ENCODE peak calls at places on chromosome 1, in eight cellular contexts. One of them, this sample, is unnamed.

GRCh38 chr1:5725855-5726585 is 266.2 kb downstream of the NPHP4 start:
- DNase-seq in sigmoid colon: peak
- DNase-seq in stomach: no peak
- DNase-seq in brain microvascular endothelial cell: no peak
- DNase-seq in NB4: no peak
- DNase-seq in HFF-Myc: no peak
- DNase-seq in left lung: peak
- DNase-seq in IMR-90: no peak
- DNase-seq in this sample: no peak

GRCh38 chr1:58895082-58895481 is 111.2 kb upstream of the JUN start:
- DNase-seq in sigmoid colon: no peak
- DNase-seq in stomach: no peak
- DNase-seq in brain microvascular endothelial cell: no peak
- DNase-seq in NB4: peak
- DNase-seq in HFF-Myc: no peak
- DNase-seq in left lung: no peak
- DNase-seq in IMR-90: no peak
- DNase-seq in this sample: no peak

GRCh38 chr1:9166289-9167235 is 37.7 kb upstream of the GPR157 start:
- DNase-seq in sigmoid colon: no peak
- DNase-seq in stomach: no peak
- DNase-seq in brain microvascular endothelial cell: peak
- DNase-seq in NB4: no peak
- DNase-seq in HFF-Myc: no peak
- DNase-seq in left lung: no peak
- DNase-seq in IMR-90: peak
- DNase-seq in this sample: peak

GRCh38 chr1:201104141-201104540 is 8.1 kb downstream of the CACNA1S start:
- DNase-seq in sigmoid colon: no peak
- DNase-seq in stomach: no peak
- DNase-seq in brain microvascular endothelial cell: no peak
- DNase-seq in NB4: no peak
- DNase-seq in HFF-Myc: no peak
- DNase-seq in left lung: no peak
- DNase-seq in IMR-90: no peak
- DNase-seq in this sample: no peak

GRCh38 chr1:35190784-35191183 is 2.2 kb downstream of the SFPQ start:
- DNase-seq in sigmoid colon: no peak
- DNase-seq in stomach: no peak
- DNase-seq in brain microvascular endothelial cell: no peak
- DNase-seq in NB4: no peak
- DNase-seq in HFF-Myc: no peak
- DNase-seq in left lung: no peak
- DNase-seq in IMR-90: no peak
- DNase-seq in this sample: no peak

GRCh38 chr1:154342836-154343472 is 17.6 kb downstream of the ATP8B2 start:
- DNase-seq in sigmoid colon: no peak
- DNase-seq in stomach: peak
- DNase-seq in brain microvascular endothelial cell: no peak
- DNase-seq in NB4: no peak
- DNase-seq in HFF-Myc: no peak
- DNase-seq in left lung: peak
- DNase-seq in IMR-90: no peak
- DNase-seq in this sample: no peak

GRCh38 chr1:153944005-153944821 is 2.3 kb downstream of the DENND4B start:
- DNase-seq in sigmoid colon: no peak
- DNase-seq in stomach: no peak
- DNase-seq in brain microvascular endothelial cell: no peak
- DNase-seq in NB4: peak
- DNase-seq in HFF-Myc: no peak
- DNase-seq in left lung: no peak
- DNase-seq in IMR-90: no peak
- DNase-seq in this sample: no peak

GRCh38 chr1:19436716-19437476 is 48.4 kb downstream of the CAPZB start:
- DNase-seq in sigmoid colon: peak
- DNase-seq in stomach: peak
- DNase-seq in brain microvascular endothelial cell: peak
- DNase-seq in NB4: peak
- DNase-seq in HFF-Myc: no peak
- DNase-seq in left lung: peak
- DNase-seq in IMR-90: no peak
- DNase-seq in this sample: no peak

GRCh38 chr1:89873757-89874156 is 52.9 kb downstream of the LRRC8D start:
- DNase-seq in sigmoid colon: no peak
- DNase-seq in stomach: no peak
- DNase-seq in brain microvascular endothelial cell: no peak
- DNase-seq in NB4: no peak
- DNase-seq in HFF-Myc: no peak
- DNase-seq in left lung: no peak
- DNase-seq in IMR-90: peak
- DNase-seq in this sample: peak

GRCh38 chr1:78385744-78386462 is 104.9 kb upstream of the PTGFR start:
- DNase-seq in sigmoid colon: no peak
- DNase-seq in stomach: no peak
- DNase-seq in brain microvascular endothelial cell: no peak
- DNase-seq in NB4: no peak
- DNase-seq in HFF-Myc: no peak
- DNase-seq in left lung: no peak
- DNase-seq in IMR-90: no peak
- DNase-seq in this sample: no peak

GRCh38 chr1:65235867-65236805 is 73.2 kb upstream of the DNAJC6 start:
- DNase-seq in sigmoid colon: no peak
- DNase-seq in stomach: no peak
- DNase-seq in brain microvascular endothelial cell: no peak
- DNase-seq in NB4: peak
- DNase-seq in HFF-Myc: no peak
- DNase-seq in left lung: no peak
- DNase-seq in IMR-90: peak
- DNase-seq in this sample: peak

GRCh38 chr1:36119451-36119850 is 5.6 kb downstream of the COL8A2 start:
- DNase-seq in sigmoid colon: no peak
- DNase-seq in stomach: no peak
- DNase-seq in brain microvascular endothelial cell: no peak
- DNase-seq in NB4: no peak
- DNase-seq in HFF-Myc: no peak
- DNase-seq in left lung: no peak
- DNase-seq in IMR-90: no peak
- DNase-seq in this sample: no peak

GRCh38 chr1:198679535-198680173 is 40.8 kb downstream of the PTPRC start:
- DNase-seq in sigmoid colon: no peak
- DNase-seq in stomach: no peak
- DNase-seq in brain microvascular endothelial cell: no peak
- DNase-seq in NB4: no peak
- DNase-seq in HFF-Myc: no peak
- DNase-seq in left lung: no peak
- DNase-seq in IMR-90: no peak
- DNase-seq in this sample: no peak

GRCh38 chr1:60428161-60428560 is 354.6 kb upstream of the C1orf87 start:
- DNase-seq in sigmoid colon: no peak
- DNase-seq in stomach: no peak
- DNase-seq in brain microvascular endothelial cell: no peak
- DNase-seq in NB4: no peak
- DNase-seq in HFF-Myc: no peak
- DNase-seq in left lung: no peak
- DNase-seq in IMR-90: no peak
- DNase-seq in this sample: no peak

GRCh38 chr1:60427701-60428100 is 354.1 kb upstream of the C1orf87 start:
- DNase-seq in sigmoid colon: no peak
- DNase-seq in stomach: no peak
- DNase-seq in brain microvascular endothelial cell: peak
- DNase-seq in NB4: peak
- DNase-seq in HFF-Myc: no peak
- DNase-seq in left lung: no peak
- DNase-seq in IMR-90: no peak
- DNase-seq in this sample: no peak

GRCh38 chr1:60423181-60423780 is 349.7 kb upstream of the C1orf87 start:
- DNase-seq in sigmoid colon: no peak
- DNase-seq in stomach: no peak
- DNase-seq in brain microvascular endothelial cell: peak
- DNase-seq in NB4: no peak
- DNase-seq in HFF-Myc: no peak
- DNase-seq in left lung: no peak
- DNase-seq in IMR-90: no peak
- DNase-seq in this sample: peak

GRCh38 chr1:60427194-60427593 is 353.6 kb upstream of the C1orf87 start:
- DNase-seq in sigmoid colon: no peak
- DNase-seq in stomach: no peak
- DNase-seq in brain microvascular endothelial cell: peak
- DNase-seq in NB4: no peak
- DNase-seq in HFF-Myc: no peak
- DNase-seq in left lung: no peak
- DNase-seq in IMR-90: no peak
- DNase-seq in this sample: no peak

DNA sequence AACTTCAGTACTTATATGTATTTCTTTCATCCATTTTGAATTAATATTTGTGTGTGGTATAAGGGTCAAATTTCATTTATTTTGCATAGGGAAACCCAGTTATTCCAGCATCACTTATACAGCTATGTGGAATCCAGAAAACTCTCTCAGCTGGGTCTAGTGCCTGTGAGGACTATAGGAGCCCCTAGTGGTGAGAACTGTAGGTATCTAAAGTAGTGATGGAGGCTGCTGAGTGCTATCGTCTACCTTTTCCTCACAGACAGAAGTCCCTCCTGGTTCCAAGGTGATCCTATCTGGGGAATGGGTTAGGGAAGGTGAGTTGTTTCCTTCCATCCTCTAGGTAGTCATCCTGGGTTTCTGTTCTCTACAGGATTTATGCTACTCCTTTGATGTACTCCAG is 352.0 kb upstream of the C1orf87 start:
- DNase-seq in sigmoid colon: no peak
- DNase-seq in stomach: no peak
- DNase-seq in brain microvascular endothelial cell: peak
- DNase-seq in NB4: peak
- DNase-seq in HFF-Myc: peak
- DNase-seq in left lung: no peak
- DNase-seq in IMR-90: no peak
- DNase-seq in this sample: no peak
- TF ChIP-seq CTCF in sigmoid colon: no peak
- TF ChIP-seq CTCF in stomach: no peak
- TF ChIP-seq CTCF in brain microvascular endothelial cell: peak
- TF ChIP-seq CTCF in NB4: peak
- TF ChIP-seq CTCF in HFF-Myc: peak
- TF ChIP-seq CTCF in left lung: no peak
- TF ChIP-seq CTCF in IMR-90: no peak
- TF ChIP-seq CTCF in this sample: peak

GRCh38 chr1:221631551-221631950 is 110.3 kb downstream of the DUSP10 start:
- DNase-seq in sigmoid colon: no peak
- DNase-seq in stomach: no peak
- DNase-seq in brain microvascular endothelial cell: no peak
- DNase-seq in NB4: no peak
- DNase-seq in HFF-Myc: no peak
- DNase-seq in left lung: no peak
- DNase-seq in IMR-90: no peak
- DNase-seq in this sample: no peak
- TF ChIP-seq CTCF in sigmoid colon: no peak
- TF ChIP-seq CTCF in stomach: no peak
- TF ChIP-seq CTCF in brain microvascular endothelial cell: no peak
- TF ChIP-seq CTCF in NB4: no peak
- TF ChIP-seq CTCF in HFF-Myc: no peak
- TF ChIP-seq CTCF in left lung: no peak
- TF ChIP-seq CTCF in IMR-90: no peak
- TF ChIP-seq CTCF in this sample: no peak

DNA sequence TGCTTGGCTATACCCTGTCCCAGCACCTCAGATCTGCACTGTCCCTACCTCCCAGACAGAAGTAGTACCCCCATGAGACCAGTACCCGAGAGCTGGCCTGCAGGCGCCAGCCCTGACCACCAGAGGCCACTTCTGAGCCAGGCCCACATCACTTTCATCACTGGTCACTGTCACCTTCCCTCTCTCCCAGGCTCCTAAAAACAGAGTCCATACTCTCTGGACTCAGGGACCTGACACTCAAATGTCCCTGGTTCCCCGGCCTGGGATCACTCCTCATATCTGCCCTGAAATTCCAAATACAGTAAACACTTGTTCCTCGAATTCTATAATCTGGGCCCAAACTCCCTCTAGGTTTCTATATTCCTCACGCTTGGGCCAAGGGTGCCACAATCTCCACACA is 18.7 kb downstream of the TMEM53 start:
- DNase-seq in sigmoid colon: no peak
- DNase-seq in stomach: no peak
- DNase-seq in brain microvascular endothelial cell: no peak
- DNase-seq in NB4: peak
- DNase-seq in HFF-Myc: no peak
- DNase-seq in left lung: no peak
- DNase-seq in IMR-90: no peak
- DNase-seq in this sample: no peak
- TF ChIP-seq CTCF in sigmoid colon: peak
- TF ChIP-seq CTCF in stomach: peak
- TF ChIP-seq CTCF in brain microvascular endothelial cell: peak
- TF ChIP-seq CTCF in NB4: peak
- TF ChIP-seq CTCF in HFF-Myc: peak
- TF ChIP-seq CTCF in left lung: peak
- TF ChIP-seq CTCF in IMR-90: peak
- TF ChIP-seq CTCF in this sample: peak

GRCh38 chr1:67524143-67525052 is 94.2 kb upstream of the SERBP1 start:
- DNase-seq in sigmoid colon: no peak
- DNase-seq in stomach: no peak
- DNase-seq in brain microvascular endothelial cell: no peak
- DNase-seq in NB4: no peak
- DNase-seq in HFF-Myc: no peak
- DNase-seq in left lung: no peak
- DNase-seq in IMR-90: no peak
- DNase-seq in this sample: no peak
- TF ChIP-seq CTCF in sigmoid colon: no peak
- TF ChIP-seq CTCF in stomach: no peak
- TF ChIP-seq CTCF in brain microvascular endothelial cell: no peak
- TF ChIP-seq CTCF in NB4: no peak
- TF ChIP-seq CTCF in HFF-Myc: no peak
- TF ChIP-seq CTCF in left lung: no peak
- TF ChIP-seq CTCF in IMR-90: peak
- TF ChIP-seq CTCF in this sample: no peak

GRCh38 chr1:13792429-13792828 is 92.4 kb downstream of the PRDM2 start:
- DNase-seq in sigmoid colon: no peak
- DNase-seq in stomach: no peak
- DNase-seq in brain microvascular endothelial cell: peak
- DNase-seq in NB4: no peak
- DNase-seq in HFF-Myc: no peak
- DNase-seq in left lung: no peak
- DNase-seq in IMR-90: peak
- DNase-seq in this sample: no peak

GRCh38 chr1:13790290-13791035 is 90.5 kb downstream of the PRDM2 start:
- DNase-seq in sigmoid colon: no peak
- DNase-seq in stomach: no peak
- DNase-seq in brain microvascular endothelial cell: no peak
- DNase-seq in NB4: no peak
- DNase-seq in HFF-Myc: no peak
- DNase-seq in left lung: no peak
- DNase-seq in IMR-90: no peak
- DNase-seq in this sample: no peak

GRCh38 chr1:13786541-13786940 is 86.6 kb downstream of the PRDM2 start:
- DNase-seq in sigmoid colon: no peak
- DNase-seq in stomach: no peak
- DNase-seq in brain microvascular endothelial cell: no peak
- DNase-seq in NB4: no peak
- DNase-seq in HFF-Myc: no peak
- DNase-seq in left lung: no peak
- DNase-seq in IMR-90: no peak
- DNase-seq in this sample: no peak

GRCh38 chr1:13784971-13785370 is 85.0 kb downstream of the PRDM2 start:
- DNase-seq in sigmoid colon: no peak
- DNase-seq in stomach: no peak
- DNase-seq in brain microvascular endothelial cell: no peak
- DNase-seq in NB4: no peak
- DNase-seq in HFF-Myc: no peak
- DNase-seq in left lung: no peak
- DNase-seq in IMR-90: peak
- DNase-seq in this sample: no peak

GRCh38 chr1:13788795-13789194 is 88.8 kb downstream of the PRDM2 start:
- DNase-seq in sigmoid colon: no peak
- DNase-seq in stomach: no peak
- DNase-seq in brain microvascular endothelial cell: no peak
- DNase-seq in NB4: no peak
- DNase-seq in HFF-Myc: no peak
- DNase-seq in left lung: no peak
- DNase-seq in IMR-90: no peak
- DNase-seq in this sample: no peak
- TF ChIP-seq CTCF in sigmoid colon: no peak
- TF ChIP-seq CTCF in stomach: no peak
- TF ChIP-seq CTCF in brain microvascular endothelial cell: peak
- TF ChIP-seq CTCF in NB4: no peak
- TF ChIP-seq CTCF in HFF-Myc: no peak
- TF ChIP-seq CTCF in left lung: no peak
- TF ChIP-seq CTCF in IMR-90: no peak
- TF ChIP-seq CTCF in this sample: no peak

This sample was measured in astrocyte of the cerebellum.